ENCODE peak calls at places on chromosomes 16 and 17, in seven cellular contexts. X is GM18507; L is NCI-H1930; A is lower leg skin; T is fibroblast of pulmonary artery; Z is CD8-positive, alpha-beta memory T cell; B is T-cell. U is an unnamed sample.

GRCh38 chr17:82613283-82614094 is 34.8 kb downstream of the WDR45B start:
- DNase-seq in X (no peak), L (no peak), A (no peak), T (no peak), Z (no peak), B (no peak), U (no peak)

GRCh38 chr16:1356061-1356900 is 4.5 kb downstream of the GNPTG start:
- DNase-seq in X (no peak), L (no peak), A (no peak), T (no peak), Z (no peak), B (no peak), U (no peak)

GRCh38 chr17:80283116-80283852 is 22.6 kb downstream of the RNF213 start:
- DNase-seq in X (no peak), L (no peak), A (no peak), T (no peak), Z (no peak), B (no peak), U (no peak)

GRCh38 chr17:34356194-34356593 is at the start of gene CCL13:
- DNase-seq in X (no peak), L (no peak), A (peak), T (no peak), Z (no peak), B (no peak), U (no peak)

GRCh38 chr17:37413875-37414519 is 7.3 kb downstream of the TADA2A start:
- DNase-seq in X (no peak), L (no peak), A (no peak), T (no peak), Z (no peak), B (no peak), U (no peak)

GRCh38 chr17:14745122-14745521 is 444.2 kb downstream of the HS3ST3B1 start:
- DNase-seq in X (no peak), L (no peak), A (no peak), T (peak), Z (no peak), B (no peak), U (no peak)

GRCh38 chr17:29616300-29617048 is 6.2 kb downstream of the CORO6 start:
- DNase-seq in X (no peak), L (no peak), A (no peak), T (no peak), Z (no peak), B (no peak), U (peak)

GRCh38 chr17:35684046-35684802 is 47.2 kb upstream of the RASL10B start:
- DNase-seq in X (no peak), L (no peak), A (no peak), T (peak), Z (no peak), B (no peak), U (no peak)

GRCh38 chr17:58081641-58082340 is 1.4 kb upstream of the DYNLL2 start:
- DNase-seq in X (no peak), L (no peak), A (no peak), T (no peak), Z (no peak), B (no peak), U (no peak)

GRCh38 chr17:17075037-17075755 is 32.9 kb downstream of the MPRIP start:
- DNase-seq in X (no peak), L (no peak), A (no peak), T (peak), Z (no peak), B (no peak), U (no peak)

GRCh38 chr16:48156790-48157209 is 1.0 kb upstream of the ABCC12 start:
- DNase-seq in X (peak), L (peak), A (peak), T (peak), Z (peak), B (peak), U (peak)

GRCh38 chr17:1460233-1460632 is 4.2 kb upstream of the CRK start:
- DNase-seq in X (no peak), L (no peak), A (peak), T (no peak), Z (no peak), B (no peak), U (no peak)

GRCh38 chr17:47995241-47995935 is 24.5 kb downstream of the CDK5RAP3 start:
- DNase-seq in X (no peak), L (no peak), A (no peak), T (no peak), Z (no peak), B (no peak), U (no peak)

GRCh38 chr16:27401768-27402568 is at the start of gene IL21R:
- DNase-seq in X (peak), L (no peak), A (no peak), T (peak), Z (peak), B (peak), U (peak)

GRCh38 chr16:8374586-8374985 is 215.7 kb downstream of the TMEM114 start:
- DNase-seq in X (no peak), L (no peak), A (no peak), T (no peak), Z (no peak), B (no peak), U (no peak)

GRCh38 chr16:16062023-16062932 is 112.9 kb downstream of the ABCC1 start:
- DNase-seq in X (no peak), L (no peak), A (peak), T (peak), Z (no peak), B (no peak), U (peak)

GRCh38 chr17:80961931-80962330 is 29.7 kb upstream of the CHMP6 start:
- DNase-seq in X (no peak), L (no peak), A (no peak), T (no peak), Z (no peak), B (no peak), U (no peak)

GRCh38 chr17:82333279-82334171 is at the start of gene SECTM1:
- DNase-seq in X (no peak), L (no peak), A (peak), T (peak), Z (no peak), B (no peak), U (no peak)

GRCh38 chr17:74478369-74479100 is 12.1 kb downstream of the CD300A start:
- DNase-seq in X (no peak), L (no peak), A (no peak), T (no peak), Z (peak), B (no peak), U (no peak)

GRCh38 chr17:6303664-6304063 is 131.3 kb downstream of the AIPL1 start:
- DNase-seq in X (no peak), L (no peak), A (no peak), T (peak), Z (no peak), B (no peak), U (peak)

GRCh38 chr16:71499775-71500364 is 10.7 kb upstream of the ZNF19 start:
- DNase-seq in X (peak), L (peak), A (peak), T (peak), Z (no peak), B (peak), U (no peak)

GRCh38 chr16:17635183-17635582 is 164.4 kb upstream of the XYLT1 start:
- DNase-seq in X (no peak), L (no peak), A (no peak), T (no peak), Z (no peak), B (no peak), U (no peak)

GRCh38 chr17:11986179-11986938 is 10.9 kb downstream of the ZNF18 start:
- DNase-seq in X (no peak), L (no peak), A (peak), T (no peak), Z (no peak), B (no peak), U (no peak)

GRCh38 chr16:56451753-56452689 is 667 bp downstream of the OGFOD1 start:
- DNase-seq in X (peak), L (no peak), A (no peak), T (peak), Z (no peak), B (no peak), U (no peak)

GRCh38 chr17:6423931-6424330 is 11.0 kb downstream of the AIPL1 start:
- DNase-seq in X (no peak), L (no peak), A (no peak), T (no peak), Z (no peak), B (no peak), U (no peak)

GRCh38 chr17:80100035-80100323 is 1.4 kb upstream of the GAA start:
- DNase-seq in X (no peak), L (no peak), A (no peak), T (no peak), Z (no peak), B (no peak), U (no peak)

GRCh38 chr17:7222972-7223292 is 3.2 kb downstream of the ACADVL start:
- DNase-seq in X (no peak), L (no peak), A (no peak), T (no peak), Z (no peak), B (no peak), U (no peak)

GRCh38 chr16:88561485-88562369 is 8.5 kb upstream of the ZC3H18 start:
- DNase-seq in X (peak), L (peak), A (no peak), T (peak), Z (peak), B (peak), U (peak)

GRCh38 chr17:43790311-43790940 is 10.2 kb downstream of the CFAP97D1 start:
- DNase-seq in X (no peak), L (no peak), A (no peak), T (peak), Z (no peak), B (no peak), U (no peak)

GRCh38 chr16:10934325-10935107 is 7.8 kb downstream of the DEXI start:
- DNase-seq in X (no peak), L (no peak), A (no peak), T (no peak), Z (no peak), B (no peak), U (no peak)

GRCh38 chr17:32103476-32104113 is 38.7 kb upstream of the RHOT1 start:
- DNase-seq in X (no peak), L (no peak), A (no peak), T (peak), Z (no peak), B (no peak), U (no peak)